ENCODE peak calls at places on chromosomes 13 and 19, in four cellular contexts. One of them, this sample, is unnamed.

GRCh38 chr19:33559996-33560395 is 38.4 kb upstream of the PEPD start:
- DNase-seq in WTC11: no peak
- DNase-seq in CD4-positive, alpha-beta T cell: no peak
- DNase-seq in NCI-H1105: no peak
- DNase-seq in this sample: no peak

GRCh38 chr19:50830266-50831025 is 2.9 kb downstream of the KLK15 start:
- DNase-seq in CD4-positive, alpha-beta T cell: no peak
- DNase-seq in WTC11: no peak
- DNase-seq in NCI-H1105: no peak
- DNase-seq in this sample: no peak

GRCh38 chr19:19460761-19461265 is 54.5 kb downstream of the TSSK6 start:
- DNase-seq in WTC11: peak
- DNase-seq in CD4-positive, alpha-beta T cell: peak
- DNase-seq in NCI-H1105: no peak
- DNase-seq in this sample: peak

GRCh38 chr19:41606215-41606837 is 20.5 kb downstream of the CEACAM4 start:
- DNase-seq in NCI-H1105: no peak
- DNase-seq in WTC11: peak
- DNase-seq in CD4-positive, alpha-beta T cell: no peak
- DNase-seq in this sample: no peak

GRCh38 chr13:81929988-81930387 is 1589.1 kb upstream of the SPRY2 start:
- DNase-seq in CD4-positive, alpha-beta T cell: no peak
- DNase-seq in NCI-H1105: no peak
- DNase-seq in WTC11: no peak
- DNase-seq in this sample: no peak

GRCh38 chr13:109297628-109298027 is 488.8 kb downstream of the IRS2 start:
- DNase-seq in NCI-H1105: no peak
- DNase-seq in CD4-positive, alpha-beta T cell: no peak
- DNase-seq in WTC11: no peak
- DNase-seq in this sample: no peak

GRCh38 chr13:35260316-35260715 is 216.2 kb downstream of the MAB21L1 start:
- DNase-seq in NCI-H1105: no peak
- DNase-seq in WTC11: no peak
- DNase-seq in CD4-positive, alpha-beta T cell: no peak
- DNase-seq in this sample: no peak

GRCh38 chr19:32067686-32068085 is 277.7 kb upstream of the ZNF507 start:
- DNase-seq in WTC11: peak
- DNase-seq in CD4-positive, alpha-beta T cell: no peak
- DNase-seq in NCI-H1105: no peak
- DNase-seq in this sample: no peak

GRCh38 chr19:29620931-29621351 is 14.9 kb downstream of the POP4 start:
- DNase-seq in WTC11: no peak
- DNase-seq in NCI-H1105: no peak
- DNase-seq in CD4-positive, alpha-beta T cell: peak
- DNase-seq in this sample: no peak

GRCh38 chr19:1417145-1417544 is 9.8 kb downstream of the DAZAP1 start:
- DNase-seq in NCI-H1105: no peak
- DNase-seq in CD4-positive, alpha-beta T cell: no peak
- DNase-seq in WTC11: no peak
- DNase-seq in this sample: no peak

GRCh38 chr19:54172764-54173699 is at the start of gene TMC4:
- DNase-seq in WTC11: peak
- DNase-seq in NCI-H1105: peak
- DNase-seq in CD4-positive, alpha-beta T cell: no peak
- DNase-seq in this sample: no peak

GRCh38 chr19:48646192-48646911 is 365 bp upstream of the CA11 start:
- DNase-seq in WTC11: peak
- DNase-seq in NCI-H1105: peak
- DNase-seq in CD4-positive, alpha-beta T cell: peak
- DNase-seq in this sample: peak

GRCh38 chr13:73025212-73026012 is 33.4 kb upstream of the KLF5 start:
- DNase-seq in WTC11: no peak
- DNase-seq in CD4-positive, alpha-beta T cell: no peak
- DNase-seq in NCI-H1105: no peak
- DNase-seq in this sample: no peak

GRCh38 chr19:30870861-30871260 is 478.4 kb downstream of the TSHZ3 start:
- DNase-seq in CD4-positive, alpha-beta T cell: no peak
- DNase-seq in NCI-H1105: peak
- DNase-seq in WTC11: no peak
- DNase-seq in this sample: no peak